ENCODE peak calls at places on chromosome X, in seven cellular contexts. Z, G, X, Q, T, C and N are unnamed samples.

GRCh38 chrX:23634181-23634580 is 33.1 kb upstream of the PRDX4 start:
- DNase-seq in T (no peak), C (no peak), Q (no peak), G (no peak), Z (no peak), X (no peak), N (no peak)

GRCh38 chrX:151393514-151393913 is 3.5 kb upstream of the VMA21 start:
- DNase-seq in X (no peak), C (no peak), G (peak; percentile 18), Q (peak; percentile 26), T (no peak), Z (no peak), N (no peak)

GRCh38 chrX:115324194-115324593 is 34.7 kb downstream of the LUZP4 start:
- DNase-seq in C (peak; percentile 26), G (no peak), Z (peak; percentile 57), Q (no peak), X (peak; percentile 22), T (peak; percentile 30), N (no peak)

GRCh38 chrX:115582871-115583729 is 22.1 kb downstream of the PLS3 start:
- DNase-seq in G (no peak), C (peak; percentile 69), Z (no peak), T (no peak), Q (no peak), X (no peak), N (peak; percentile 36)

GRCh38 chrX:136497556-136498048 is at the start of gene HTATSF1:
- DNase-seq in C (no peak), T (no peak), G (peak; percentile 2), Z (peak; percentile 60), X (no peak), Q (no peak), N (peak; percentile 22)

GRCh38 chrX:63658920-63659319 is 126.1 kb downstream of the ARHGEF9 start:
- DNase-seq in T (no peak), X (no peak), C (no peak), G (no peak), Q (no peak), Z (no peak), N (peak; percentile 50)

GRCh38 chrX:129693343-129693742 is 38.6 kb upstream of the APLN start:
- DNase-seq in Q (no peak), C (no peak), G (no peak), T (no peak), Z (no peak), X (no peak), N (no peak)

GRCh38 chrX:146154191-146154590 is 336.6 kb downstream of the SLITRK2 start:
- DNase-seq in X (no peak), T (peak; percentile 45), C (no peak), Q (no peak), G (no peak), Z (no peak), N (no peak)

GRCh38 chrX:111288841-111289240 is 18.6 kb upstream of the CAPN6 start:
- DNase-seq in Z (no peak), G (no peak), C (no peak), X (no peak), Q (no peak), T (no peak), N (no peak)

GRCh38 chrX:107450823-107451509 is 1.5 kb downstream of the FRMPD3 start:
- DNase-seq in T (no peak), G (peak; percentile 46), C (no peak), Z (no peak), Q (no peak), X (no peak), N (no peak)

GRCh38 chrX:64338296-64338695 is 57.0 kb downstream of the MTMR8 start:
- DNase-seq in Q (no peak), Z (no peak), X (no peak), T (no peak), C (no peak), G (no peak), N (no peak)

GRCh38 chrX:48761674-48762471 is at the start of gene GLOD5:
- DNase-seq in C (no peak), T (peak; percentile 28), Z (peak; percentile 65), G (no peak), Q (peak; percentile 20), X (no peak), N (peak; percentile 10)

GRCh38 chrX:1153940-1154339 is 58.5 kb downstream of the CRLF2 start:
- DNase-seq in Z (no peak), G (no peak), T (no peak), Q (no peak), X (no peak), C (no peak), N (no peak)

GRCh38 chrX:11478971-11479370 is 185.8 kb downstream of the AMELX start:
- DNase-seq in G (no peak), X (no peak), Z (no peak), C (peak; percentile 26), Q (no peak), T (no peak), N (no peak)

GRCh38 chrX:53224860-53225797 is at the start of gene KDM5C:
- DNase-seq in G (peak; percentile 92), C (peak; percentile 94), Z (peak; percentile 94), T (peak; percentile 90), X (peak; percentile 86), Q (peak; percentile 81), N (peak; percentile 97)

GRCh38 chrX:12210196-12210815 is 72.0 kb downstream of the FRMPD4 start:
- DNase-seq in G (no peak), Z (no peak), X (peak; percentile 16), C (peak; percentile 78), Q (no peak), T (peak; percentile 17), N (no peak)

GRCh38 chrX:19739683-19740082 is 147.7 kb downstream of the SH3KBP1 start:
- DNase-seq in G (peak; percentile 2), C (peak; percentile 73), Q (no peak), X (peak; percentile 45), T (peak; percentile 38), Z (peak; percentile 67), N (peak; percentile 45)

GRCh38 chrX:49071877-49072711 is 1.7 kb downstream of the PRAF2 start:
- DNase-seq in Q (no peak), Z (no peak), G (no peak), C (peak; percentile 67), X (peak; percentile 72), T (peak; percentile 77), N (peak; percentile 91)

GRCh38 chrX:118660085-118660484 is 67.3 kb upstream of the IL13RA1 start:
- DNase-seq in G (no peak), T (no peak), X (no peak), Q (no peak), Z (no peak), C (no peak), N (no peak)

GRCh38 chrX:118657413-118657812 is 70.0 kb upstream of the IL13RA1 start:
- DNase-seq in Z (no peak), Q (no peak), T (no peak), C (no peak), X (no peak), G (no peak), N (no peak)

GRCh38 chrX:118655561-118656246 is 71.7 kb upstream of the IL13RA1 start:
- DNase-seq in Q (no peak), T (no peak), C (peak; percentile 65), Z (no peak), X (no peak), G (no peak), N (no peak)

GRCh38 chrX:118652717-118653116 is 74.7 kb upstream of the IL13RA1 start:
- DNase-seq in X (no peak), G (no peak), Z (no peak), Q (no peak), T (no peak), C (peak; percentile 58), N (peak; percentile 29)

GRCh38 chrX:118654331-118654730 is 73.1 kb upstream of the IL13RA1 start:
- DNase-seq in Q (no peak), Z (no peak), X (no peak), G (no peak), T (no peak), C (no peak), N (no peak)
- H3K36me3 ChIP-seq in Q (peaks cover 47% of the 10 kb centered on the region), Z (no peaks in the 10 kb centered on the region), X (no peaks in the 10 kb centered on the region), G (no peaks in the 10 kb centered on the region), T (no peaks in the 10 kb centered on the region), C (no peaks in the 10 kb centered on the region), N (no peaks in the 10 kb centered on the region)

DNA sequence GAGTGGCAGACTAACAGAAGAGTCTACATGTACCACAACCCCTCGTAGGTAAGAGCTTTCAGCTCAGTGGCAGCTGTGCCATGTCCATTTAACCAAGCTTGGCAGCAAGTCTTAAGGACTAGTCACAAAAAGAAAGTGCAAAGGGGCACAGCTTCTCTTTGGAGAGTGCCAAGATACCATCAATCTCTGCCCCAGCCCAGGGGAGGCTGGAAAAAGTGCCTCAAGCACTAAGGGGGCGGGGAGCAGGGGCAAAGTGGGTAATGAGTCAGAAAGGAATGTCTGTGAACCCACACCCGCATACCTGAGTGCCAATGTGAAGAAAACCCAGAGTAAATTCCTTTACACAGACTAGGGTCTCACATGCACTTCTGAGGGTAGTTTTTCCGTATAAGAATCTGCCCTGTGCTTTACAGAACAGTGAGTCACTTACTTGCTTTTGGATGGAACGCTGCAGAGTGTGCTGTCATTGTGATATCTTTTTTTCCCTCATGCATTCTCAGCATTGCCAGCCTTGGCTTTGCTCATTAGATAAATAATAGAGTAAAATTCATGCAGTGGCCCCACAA is 219.8 kb downstream of the ZNF674 start:
- DNase-seq in Z (no peak), T (no peak), C (peak; percentile 52), G (no peak), Q (peak; percentile 48), X (no peak), N (peak; percentile 15)
- H3K4me1 ChIP-seq in Z (no peaks in the 10 kb centered on the region), T (peaks cover 3% of the 10 kb centered on the region), C (peaks cover 2% of the 10 kb centered on the region), G (peaks cover 19% of the 10 kb centered on the region), Q (peaks cover 10% of the 10 kb centered on the region), X (no peaks in the 10 kb centered on the region), N (peaks cover 13% of the 10 kb centered on the region)

GRCh38 chrX:24761306-24761705 is 67.6 kb downstream of the POLA1 start:
- DNase-seq in Z (no peak), C (no peak), X (no peak), Q (no peak), G (no peak), T (no peak), N (no peak)
- H3K36me3 ChIP-seq in Z (no peaks in the 10 kb centered on the region), C (no peaks in the 10 kb centered on the region), X (no peaks in the 10 kb centered on the region), Q (no peaks in the 10 kb centered on the region), G (peaks cover 4% of the 10 kb centered on the region), T (no peaks in the 10 kb centered on the region), N (no peaks in the 10 kb centered on the region)

GRCh38 chrX:2712428-2712827 is 21.3 kb downstream of the CD99 start:
- DNase-seq in Q (no peak), G (no peak), C (no peak), T (no peak), X (no peak), Z (no peak), N (no peak)

GRCh38 chrX:2708601-2709200 is 17.6 kb downstream of the CD99 start:
- DNase-seq in Z (no peak), T (no peak), C (no peak), G (no peak), X (no peak), Q (no peak), N (no peak)

GRCh38 chrX:2710041-2710471 is 19.0 kb downstream of the CD99 start:
- DNase-seq in Q (peak; percentile 66), C (peak; percentile 88), G (no peak), T (no peak), X (no peak), Z (no peak), N (no peak)

GRCh38 chrX:2711441-2711840 is 20.3 kb downstream of the CD99 start:
- DNase-seq in T (no peak), C (no peak), X (no peak), G (no peak), Z (no peak), Q (no peak), N (no peak)

DNA sequence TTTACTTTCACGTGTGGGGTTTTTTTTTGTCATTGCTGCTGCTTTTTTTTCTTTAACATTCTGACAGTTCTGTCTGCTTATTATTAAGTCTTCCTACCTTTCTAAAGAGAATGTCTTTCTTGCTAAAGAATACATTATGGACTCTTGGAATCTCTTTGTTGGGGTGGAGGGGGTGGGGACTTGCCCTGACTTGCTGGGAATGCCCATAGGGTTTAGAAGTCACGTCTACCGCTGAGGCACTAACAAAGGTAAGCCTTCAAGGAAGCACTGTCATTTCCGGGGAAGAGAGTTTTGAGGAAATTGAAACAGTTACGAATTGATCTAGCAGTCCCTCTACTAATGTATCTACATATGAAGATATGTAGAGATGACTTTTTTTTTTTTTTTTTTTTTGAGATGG is 19.4 kb downstream of the CD99 start:
- DNase-seq in C (no peak), G (no peak), Z (no peak), X (no peak), Q (no peak), T (no peak), N (no peak)
- H3K4me1 ChIP-seq in C (peaks cover 23% of the 10 kb centered on the region), G (peaks cover 40% of the 10 kb centered on the region), Z (peaks cover 3% of the 10 kb centered on the region), X (peaks cover 68% of the 10 kb centered on the region), Q (peaks cover 29% of the 10 kb centered on the region), T (peaks cover 52% of the 10 kb centered on the region), N (peaks cover 22% of the 10 kb centered on the region)